ENCODE peak calls at places on chromosomes 16 and 17, in four cellular contexts. M is stomach, D is pancreas, A is heart left ventricle. O is an unnamed sample. For H3K4me1, the result is how much of the 10 kb centered on the place peaks cover.

GRCh38 chr16:12723681-12724080 is 80.0 kb downstream of the CPPED1 start:
- DNase-seq in M (no peak), D (no peak), A (no peak), O (no peak)

GRCh38 chr17:45170976-45171337 is 9.3 kb downstream of the HEXIM2 start:
- DNase-seq in M (peak), D (peak), A (peak), O (no peak)

GRCh38 chr16:18784917-18785623 is 5.1 kb downstream of the RPS15A start:
- DNase-seq in M (no peak), D (no peak), A (no peak), O (no peak)

GRCh38 chr17:76032073-76032779 is 5.1 kb upstream of the EVPL start:
- DNase-seq in M (no peak), D (no peak), A (no peak), O (no peak)

GRCh38 chr17:78132086-78132676 is 1.6 kb downstream of the TMC8 start:
- DNase-seq in M (peak), D (peak), A (no peak), O (peak)

GRCh38 chr17:64320613-64321553 is 57.8 kb upstream of the TEX2 start:
- DNase-seq in M (peak), D (no peak), A (peak), O (peak)

GRCh38 chr16:84893849-84894599 is 74.2 kb downstream of the CRISPLD2 start:
- DNase-seq in M (no peak), D (no peak), A (no peak), O (no peak)

GRCh38 chr17:81582341-81582740 is 30.2 kb upstream of the FAAP100 start:
- DNase-seq in M (no peak), D (no peak), A (no peak), O (no peak)

GRCh38 chr16:86828202-86828601 is 249.9 kb downstream of the FOXL1 start:
- DNase-seq in M (no peak), D (no peak), A (no peak), O (no peak)

GRCh38 chr17:4980644-4981216 is 6.7 kb downstream of the CAMTA2 start:
- DNase-seq in M (no peak), D (no peak), A (no peak), O (peak)

GRCh38 chr17:5473906-5474305 is 5.1 kb upstream of the DHX33 start:
- DNase-seq in M (no peak), D (no peak), A (no peak), O (no peak)

GRCh38 chr17:62628845-62629555 is 1.5 kb downstream of the MRC2 start:
- DNase-seq in M (no peak), D (no peak), A (no peak), O (no peak)

GRCh38 chr16:28538733-28539596 is at the start of gene NUPR1:
- DNase-seq in M (peak), D (peak), A (peak), O (peak)

GRCh38 chr16:66923247-66923851 is 2.0 kb downstream of the RRAD start:
- DNase-seq in M (no peak), D (no peak), A (peak), O (no peak)

GRCh38 chr16:49599281-49599680 is 225.7 kb downstream of the C16orf78 start:
- DNase-seq in M (peak), D (no peak), A (no peak), O (no peak)

GRCh38 chr17:77049440-77049839 is 91.3 kb upstream of the SEC14L1 start:
- DNase-seq in M (no peak), D (no peak), A (no peak), O (no peak)

GRCh38 chr17:43861960-43862359 is 15.0 kb downstream of the CD300LG start:
- DNase-seq in M (no peak), D (no peak), A (no peak), O (no peak)

GRCh38 chr16:2037115-2037514 is 10.4 kb downstream of the NHERF2 start:
- DNase-seq in M (no peak), D (no peak), A (peak), O (no peak)

GRCh38 chr16:239948-240277 is 5.3 kb downstream of the FAM234A start:
- DNase-seq in M (no peak), D (no peak), A (no peak), O (no peak)

GRCh38 chr17:64459284-64459747 is 10.4 kb downstream of the MILR1 start:
- DNase-seq in M (peak), D (no peak), A (no peak), O (no peak)

GRCh38 chr17:13437966-13438779 is 163.6 kb downstream of the HS3ST3A1 start:
- DNase-seq in M (no peak), D (no peak), A (no peak), O (peak)

GRCh38 chr17:21297597-21297996 is 13.1 kb downstream of the MAP2K3 start:
- DNase-seq in M (no peak), D (no peak), A (no peak), O (no peak)

GRCh38 chr16:77290451-77291110 is 91.4 kb downstream of the SYCE1L start:
- DNase-seq in M (no peak), D (no peak), A (no peak), O (no peak)

GRCh38 chr17:9436629-9437028 is 139.0 kb downstream of the STX8 start:
- DNase-seq in M (no peak), D (no peak), A (no peak), O (no peak)

GRCh38 chr17:74807925-74808324 is 31.8 kb upstream of the NAT9 start:
- DNase-seq in M (no peak), D (no peak), A (no peak), O (no peak)

DNA sequence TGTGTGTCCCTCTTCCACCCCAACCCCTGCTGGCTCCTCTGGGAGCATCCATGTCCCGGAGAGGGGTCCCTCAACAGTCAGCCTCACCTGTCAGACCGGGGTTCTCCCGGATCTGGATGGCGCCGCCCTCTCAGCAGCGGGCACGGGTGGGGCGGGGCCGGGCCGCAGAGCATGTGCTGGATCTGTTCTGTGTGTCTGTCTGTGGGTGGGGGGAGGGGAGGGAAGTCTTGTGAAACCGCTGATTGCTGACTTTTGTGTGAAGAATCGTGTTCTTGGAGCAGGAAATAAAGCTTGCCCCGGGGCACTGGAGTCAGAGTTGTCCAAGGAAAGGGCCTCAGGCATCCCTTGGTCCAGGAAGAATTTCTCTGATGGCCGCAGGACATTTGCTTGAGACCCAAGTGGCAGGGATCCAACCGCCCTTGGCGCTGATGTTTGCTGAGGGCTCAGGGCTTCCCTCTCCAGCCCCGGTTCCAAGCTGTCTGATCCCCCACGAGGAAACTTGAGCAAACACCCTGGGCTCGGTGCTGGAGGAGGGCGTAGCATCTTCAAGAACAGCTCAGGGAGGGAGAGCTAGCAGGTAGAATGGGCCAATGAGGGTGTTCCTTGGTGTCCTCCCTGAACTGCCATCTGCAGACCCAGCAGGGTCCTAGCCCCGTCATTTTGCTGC is 4.5 kb downstream of the NXPH3 start:
- DNase-seq in M (no peak), D (no peak), A (no peak), O (no peak)
- H3K4me1 ChIP-seq in M (under half), D (under half), A (under half), O (under half)

DNA sequence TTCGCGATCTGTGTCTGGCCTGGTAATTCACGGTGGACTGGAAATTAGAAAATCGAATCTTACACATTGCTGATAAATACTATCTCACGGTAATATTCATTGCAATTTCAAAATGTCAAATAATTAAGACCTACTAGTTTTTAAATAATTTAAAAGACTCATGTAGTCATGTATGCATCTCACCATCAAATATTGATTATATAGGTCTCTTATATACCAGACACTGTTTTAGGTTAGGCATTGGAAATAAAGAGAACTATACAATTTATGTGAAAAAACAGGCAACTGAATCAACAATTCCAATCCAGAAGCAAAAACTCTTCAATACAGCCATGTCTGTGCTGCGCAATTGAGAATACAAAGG is 7.5 kb upstream of the PIRT start:
- DNase-seq in M (no peak), D (no peak), A (no peak), O (no peak)
- TF ChIP-seq CTCF in M (no peak), D (no peak), A (no peak), O (no peak)

GRCh38 chr17:36641331-36641876 is 40.0 kb downstream of the MRM1 start:
- DNase-seq in M (no peak), D (no peak), A (no peak), O (no peak)
- H3K4me3 ChIP-seq in M (peak), D (no peak), A (peak), O (no peak)

GRCh38 chr17:31566247-31566991 is 174.9 kb downstream of the RAB11FIP4 start:
- DNase-seq in M (no peak), D (no peak), A (no peak), O (no peak)
- H3K4me1 ChIP-seq in M (half or more), D (under half), A (half or more), O (under half)